ENCODE peak calls at places on chromosomes 4 and X, in four cellular contexts. F is SK-N-SH, G is stomach, B is upper lobe of left lung. W is an unnamed sample.

GRCh38 chr4:111802191-111802590 is 343.1 kb upstream of the FAM241A start:
- DNase-seq in G (no peak), B (no peak), F (no peak), W (no peak)

GRCh38 chr4:19319607-19320006 is 932.1 kb upstream of the SLIT2 start:
- DNase-seq in B (no peak), G (no peak), F (no peak), W (no peak)

GRCh38 chr4:1881709-1882108 is 10.5 kb downstream of the NSD2 start:
- DNase-seq in F (no peak), B (no peak), G (no peak), W (no peak)

GRCh38 chr4:107825072-107825789 is 499 bp downstream of the SGMS2 start:
- DNase-seq in B (no peak), G (peak), F (peak), W (no peak)

GRCh38 chr4:124055896-124056295 is 656.6 kb downstream of the ANKRD50 start:
- DNase-seq in B (no peak), F (no peak), G (no peak), W (no peak)

GRCh38 chr4:113961322-113961698 is 18.1 kb downstream of the ARSJ start:
- DNase-seq in F (no peak), G (no peak), B (no peak), W (no peak)

GRCh38 chr4:125254111-125254510 is 60.6 kb upstream of the FAT4 start:
- DNase-seq in G (no peak), B (no peak), F (no peak), W (no peak)

GRCh38 chrX:98407526-98408049 is 1523.9 kb downstream of the RPA4 start:
- DNase-seq in G (no peak), F (no peak), B (no peak), W (no peak)

GRCh38 chr4:13918110-13918509 is 290.6 kb upstream of the BOD1L1 start:
- DNase-seq in B (no peak), G (no peak), F (no peak), W (no peak)

GRCh38 chrX:119693996-119694451 is 1.1 kb upstream of the SEPTIN6 start:
- DNase-seq in F (peak), B (peak), G (no peak), W (no peak)

GRCh38 chr4:6779667-6780565 is 2.6 kb upstream of the KIAA0232 start:
- DNase-seq in G (no peak), B (no peak), F (no peak), W (no peak)
- TF ChIP-seq CTCF in G (no peak), B (no peak), F (no peak), W (no peak)

GRCh38 chr4:102344520-102344954 is 745 bp downstream of the SLC39A8 start:
- DNase-seq in B (peak), G (peak), F (peak), W (no peak)
- TF ChIP-seq POLR2AphosphoS5 in B (peak), G (no peak), F (no peak), W (no peak)

DNA sequence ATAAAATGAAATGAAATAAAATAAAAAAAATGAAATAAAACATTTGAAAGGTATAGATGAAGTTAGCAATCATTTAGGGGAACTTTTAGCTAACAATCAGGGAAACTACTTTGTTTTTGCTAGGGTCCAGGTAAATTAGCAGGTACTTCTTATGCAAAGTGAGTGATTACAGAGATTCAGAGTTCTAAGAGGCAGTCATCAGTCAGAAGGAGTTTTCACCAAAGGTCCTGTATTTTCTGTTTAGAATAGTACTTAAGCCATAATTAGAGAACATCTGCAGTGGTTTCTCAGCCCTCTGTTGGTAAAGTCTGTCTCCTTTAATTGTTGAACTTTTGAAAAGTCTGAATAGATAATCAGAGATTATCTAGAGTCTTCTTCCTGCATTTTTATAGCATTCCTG is 50.6 kb downstream of the STIM2 start:
- DNase-seq in B (no peak), G (no peak), F (no peak), W (no peak)
- H3K4me3 ChIP-seq in B (no peak), G (no peak), F (no peak), W (no peak)

GRCh38 chrX:96181571-96181970 is 503.1 kb upstream of the DIAPH2 start:
- DNase-seq in G (no peak), B (no peak), F (no peak), W (no peak)

GRCh38 chrX:96183843-96184242 is 500.8 kb upstream of the DIAPH2 start:
- DNase-seq in F (no peak), B (no peak), G (no peak), W (no peak)

GRCh38 chrX:96182366-96182765 is 502.3 kb upstream of the DIAPH2 start:
- DNase-seq in F (peak), B (no peak), G (no peak), W (no peak)
- TF ChIP-seq CTCF in F (peak), B (peak), G (no peak), W (no peak)

DNA sequence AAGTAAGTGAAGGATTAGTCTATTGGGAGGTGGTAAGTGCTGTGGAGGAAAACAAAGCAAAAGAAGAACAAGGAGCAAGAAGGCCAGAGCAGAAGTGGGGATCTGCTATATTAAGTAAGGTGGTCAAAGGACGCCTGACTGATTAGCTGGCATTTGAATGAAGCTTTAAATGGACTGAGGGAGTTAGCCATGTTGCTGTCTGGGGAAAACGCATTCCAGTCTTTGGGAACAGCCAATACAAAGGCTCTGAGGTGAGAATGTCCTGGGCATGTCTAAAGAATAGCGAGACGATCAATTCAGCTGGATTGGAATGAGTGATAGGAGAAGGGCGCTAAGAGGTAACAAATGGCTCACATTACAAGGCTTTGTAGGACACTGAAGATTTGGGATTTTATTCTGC is 48.5 kb upstream of the ATOH1 start:
- DNase-seq in B (no peak), F (no peak), G (no peak), W (no peak)
- TF ChIP-seq POLR2AphosphoS5 in B (no peak), F (no peak), G (no peak), W (no peak)

DNA sequence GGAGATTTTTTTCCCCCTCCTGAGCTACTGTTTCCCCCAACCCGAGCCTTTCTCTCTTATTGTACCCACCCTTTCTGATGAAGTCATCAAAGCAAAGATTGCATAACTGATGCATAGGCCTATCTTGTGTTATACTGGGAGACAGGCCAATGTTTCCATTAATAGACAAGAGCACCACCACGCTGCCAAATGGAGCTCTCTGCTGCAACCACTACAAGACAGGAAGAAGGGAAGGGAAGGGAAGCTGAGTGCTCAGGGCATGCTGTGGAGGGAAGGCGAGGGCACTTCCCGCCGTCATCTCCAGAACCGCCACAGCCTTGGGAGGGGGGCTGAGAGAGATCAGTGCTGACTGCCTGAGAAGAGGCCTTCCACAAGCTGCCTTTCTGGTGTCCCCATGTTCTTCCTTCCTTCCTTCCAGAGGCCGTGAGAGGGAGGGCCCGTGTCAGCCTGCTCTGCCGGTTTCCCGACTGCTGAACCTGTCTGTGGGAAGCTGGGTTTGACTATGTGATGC is 75.0 kb downstream of the MGST2 start:
- DNase-seq in F (peak), G (peak), B (no peak), W (peak)
- H3K4me3 ChIP-seq in F (no peak), G (no peak), B (peak), W (no peak)

GRCh38 chr4:119040261-119040660 is 95.4 kb upstream of the MYOZ2 start:
- DNase-seq in F (no peak), B (no peak), G (no peak), W (no peak)

GRCh38 chr4:119040711-119041185 is 94.9 kb upstream of the MYOZ2 start:
- DNase-seq in G (no peak), B (no peak), F (no peak), W (no peak)

GRCh38 chr4:119038465-119038864 is 97.2 kb upstream of the MYOZ2 start:
- DNase-seq in G (no peak), B (no peak), F (no peak), W (no peak)

GRCh38 chr4:119039160-119039559 is 96.5 kb upstream of the MYOZ2 start:
- DNase-seq in G (no peak), F (no peak), B (no peak), W (no peak)

GRCh38 chr4:119039779-119040178 is 95.9 kb upstream of the MYOZ2 start:
- DNase-seq in G (no peak), B (peak), F (no peak), W (no peak)
- TF ChIP-seq CTCF in G (no peak), B (no peak), F (peak), W (no peak)

GRCh38 chrX:103556941-103557340 is 28.4 kb upstream of the TCEAL4 start:
- DNase-seq in B (no peak), G (no peak), F (no peak), W (no peak)

GRCh38 chrX:103550415-103551051 is 31.2 kb upstream of the RAB40A start:
- DNase-seq in G (no peak), F (no peak), B (no peak), W (no peak)

GRCh38 chrX:103552236-103552635 is 32.9 kb upstream of the RAB40A start:
- DNase-seq in B (no peak), F (no peak), G (no peak), W (no peak)

GRCh38 chrX:103549920-103550319 is 30.6 kb upstream of the RAB40A start:
- DNase-seq in F (no peak), G (no peak), B (no peak), W (no peak)

GRCh38 chrX:103554687-103555417 is 30.5 kb upstream of the TCEAL4 start:
- DNase-seq in B (no peak), G (peak), F (peak), W (no peak)
- TF ChIP-seq POLR2AphosphoS5 in B (no peak), G (no peak), F (peak), W (no peak)

W was measured in vagina.